ENCODE peak calls at places on chromosomes 7 and 10, in four cellular contexts. Y, X, K and H are unnamed samples.

GRCh38 chr7:155763721-155764431 is 48.4 kb downstream of the SHH start:
- DNase-seq in X (peak; percentile 80), K (peak; percentile 80), Y (no peak), H (no peak)

GRCh38 chr7:79453558-79454324 is at the start of gene MAGI2:
- DNase-seq in K (peak; percentile 83), Y (peak; percentile 92), X (peak; percentile 8), H (peak; percentile 82)

GRCh38 chr10:29993319-29993876 is 66.0 kb downstream of the JCAD start:
- DNase-seq in X (no peak), Y (no peak), K (no peak), H (no peak)

GRCh38 chr10:51879238-51879637 is 179.8 kb upstream of the CSTF2T start:
- DNase-seq in Y (peak; percentile 31), K (peak; percentile 97), X (peak; percentile 54), H (peak; percentile 93)

GRCh38 chr7:78746261-78746660 is 707.2 kb downstream of the MAGI2 start:
- DNase-seq in Y (no peak), K (no peak), X (no peak), H (no peak)

GRCh38 chr10:101189461-101190401 is 39.5 kb downstream of the LBX1 start:
- DNase-seq in K (no peak), Y (no peak), X (no peak), H (no peak)

GRCh38 chr7:128407751-128408708 is 1.8 kb downstream of the IMPDH1 start:
- DNase-seq in Y (no peak), X (no peak), K (no peak), H (no peak)

GRCh38 chr10:18737841-18738240 is 78.6 kb downstream of the ARL5B start:
- DNase-seq in K (peak; percentile 66), X (no peak), Y (no peak), H (peak; percentile 59)

GRCh38 chr7:134450296-134451000 is 8.5 kb downstream of the AKR1B1 start:
- DNase-seq in X (no peak), K (no peak), Y (no peak), H (no peak)

GRCh38 chr7:120981888-120982615 is 6.5 kb upstream of the CPED1 start:
- DNase-seq in Y (no peak), K (peak; percentile 76), X (peak; percentile 27), H (no peak)

GRCh38 chr7:87413951-87414381 is 61.5 kb downstream of the ABCB4 start:
- DNase-seq in Y (no peak), X (no peak), K (peak; percentile 22), H (peak; percentile 56)

GRCh38 chr7:107233174-107233573 is 64.4 kb downstream of the HBP1 start:
- DNase-seq in Y (no peak), K (no peak), X (no peak), H (no peak)

GRCh38 chr10:35265435-35265834 is 70.9 kb upstream of the CCNY start:
- DNase-seq in K (no peak), Y (no peak), X (no peak), H (no peak)

GRCh38 chr7:68478326-68478725 is 1119.9 kb upstream of the AUTS2 start:
- DNase-seq in X (no peak), K (no peak), Y (no peak), H (no peak)

GRCh38 chr10:74223755-74224530 is 72.9 kb downstream of the ADK start:
- DNase-seq in Y (no peak), X (peak; percentile 27), K (peak; percentile 72), H (no peak)

GRCh38 chr10:126387041-126387908 is 1.0 kb downstream of the ADAM12 start:
- DNase-seq in K (peak; percentile 91), X (peak; percentile 49), Y (peak; percentile 60), H (no peak)

GRCh38 chr10:103080891-103081581 is 112.0 kb downstream of the NT5C2 start:
- DNase-seq in X (peak; percentile 15), K (no peak), Y (no peak), H (no peak)

GRCh38 chr7:17123020-17123419 is 175.4 kb upstream of the AHR start:
- DNase-seq in Y (no peak), X (no peak), K (peak; percentile 76), H (peak; percentile 83)

GRCh38 chr10:60611291-60611747 is 167.0 kb upstream of the CDK1 start:
- DNase-seq in Y (no peak), K (peak; percentile 80), X (peak; percentile 51), H (no peak)

GRCh38 chr7:27183682-27184341 is 1.2 kb downstream of the HOXA11 start:
- DNase-seq in Y (no peak), K (no peak), X (peak; percentile 13), H (no peak)

GRCh38 chr7:30304177-30304884 is 19.9 kb downstream of the ZNRF2 start:
- DNase-seq in Y (no peak), K (no peak), X (no peak), H (no peak)

GRCh38 chr7:57204411-57204811 is 72.2 kb upstream of the ZNF479 start:
- DNase-seq in K (no peak), Y (no peak), X (no peak), H (no peak)

GRCh38 chr10:70063418-70064098 is 10.9 kb downstream of the MACROH2A2 start:
- DNase-seq in X (peak; percentile 47), Y (no peak), K (no peak), H (no peak)

GRCh38 chr7:51316262-51316665 is 345 bp downstream of the COBL start:
- DNase-seq in Y (peak; percentile 22), X (no peak), K (no peak), H (no peak)

GRCh38 chr10:95517536-95518454 is 43.4 kb downstream of the SORBS1 start:
- DNase-seq in X (no peak), Y (no peak), K (peak; percentile 87), H (no peak)

GRCh38 chr7:129949292-129950133 is 3.2 kb downstream of the UBE2H start:
- DNase-seq in X (peak; percentile 46), K (peak; percentile 80), Y (no peak), H (peak; percentile 51)

GRCh38 chr10:81820418-81820817 is 54.6 kb upstream of the NRG3 start:
- DNase-seq in X (no peak), Y (no peak), K (no peak), H (no peak)

GRCh38 chr7:84362360-84362759 is 167.8 kb upstream of the SEMA3A start:
- DNase-seq in X (no peak), Y (no peak), K (no peak), H (no peak)

GRCh38 chr7:42263971-42264370 is 27.0 kb upstream of the GLI3 start:
- DNase-seq in K (no peak), X (no peak), Y (peak; percentile 23), H (no peak)

GRCh38 chr10:123862421-123863188 is 29.0 kb downstream of the CPXM2 start:
- DNase-seq in K (no peak), X (no peak), Y (no peak), H (peak; percentile 53)

GRCh38 chr10:92434385-92434784 is 139.5 kb downstream of the IDE start:
- DNase-seq in K (no peak), X (no peak), Y (no peak), H (no peak)

GRCh38 chr10:66786705-66787104 is 139.1 kb upstream of the LRRTM3 start:
- DNase-seq in K (no peak), X (no peak), Y (no peak), H (no peak)

GRCh38 chr7:130319541-130319940 is 25.1 kb upstream of the CPA5 start:
- DNase-seq in X (no peak), K (no peak), Y (no peak), H (no peak)

GRCh38 chr7:519974-520458 is 370 bp upstream of the PDGFA start:
- DNase-seq in X (peak; percentile 26), K (peak; percentile 60), Y (peak; percentile 71), H (no peak)

GRCh38 chr7:89623018-89623672 is 531.1 kb upstream of the STEAP1 start:
- DNase-seq in Y (no peak), X (no peak), K (peak; percentile 40), H (peak; percentile 5)

GRCh38 chr7:42002654-42003053 is 234.4 kb downstream of the GLI3 start:
- DNase-seq in Y (no peak), K (no peak), X (no peak), H (no peak)

GRCh38 chr10:132388901-132389630 is 7.9 kb upstream of the PWWP2B start:
- DNase-seq in Y (peak; percentile 42), K (no peak), X (peak; percentile 54), H (no peak)

GRCh38 chr10:18738835-18739234 is 79.6 kb downstream of the ARL5B start:
- DNase-seq in K (peak; percentile 6), Y (no peak), X (no peak), H (peak; percentile 7)

GRCh38 chr10:84118395-84119006 is 20.8 kb upstream of the GHITM start:
- DNase-seq in X (peak; percentile 20), K (no peak), Y (no peak), H (no peak)